ENCODE peak calls at places on chromosome 9, in eight cellular contexts. F, P, L, D, S, E, I and Q are unnamed samples.

GRCh38 chr9:27247756-27248155 is 49.2 kb downstream of the EQTN start:
- DNase-seq in F (no peak), P (no peak), L (peak; percentile 42), D (peak; percentile 63), S (no peak), E (peak; percentile 40), I (no peak), Q (no peak)

GRCh38 chr9:69204869-69205268 is 30.8 kb downstream of the TJP2 start:
- DNase-seq in F (no peak), P (no peak), L (peak; percentile 22), D (peak; percentile 61), S (no peak), E (no peak), I (peak; percentile 70), Q (no peak)

GRCh38 chr9:106862946-106863740 is at the start of gene ZNF462:
- DNase-seq in F (peak; percentile 41), P (peak; percentile 65), L (peak; percentile 31), D (peak; percentile 64), S (peak; percentile 68), E (peak; percentile 43), I (peak; percentile 81), Q (peak; percentile 56)

GRCh38 chr9:33273972-33274328 is 9.1 kb downstream of the CHMP5 start:
- DNase-seq in F (no peak), P (no peak), L (no peak), D (no peak), S (no peak), E (no peak), I (no peak), Q (no peak)

GRCh38 chr9:92507005-92507404 is 24.7 kb upstream of the ASPN start:
- DNase-seq in F (no peak), P (no peak), L (no peak), D (no peak), S (no peak), E (no peak), I (no peak), Q (no peak)

GRCh38 chr9:104800068-104800785 is 36.3 kb downstream of the NIPSNAP3B start:
- DNase-seq in F (no peak), P (no peak), L (no peak), D (no peak), S (no peak), E (no peak), I (no peak), Q (no peak)

GRCh38 chr9:13690595-13690994 is 411.1 kb upstream of the MPDZ start:
- DNase-seq in F (no peak), P (no peak), L (no peak), D (no peak), S (no peak), E (no peak), I (no peak), Q (no peak)

GRCh38 chr9:129626079-129626943 is at the start of gene NTMT1:
- DNase-seq in F (peak; percentile 85), P (peak; percentile 94), L (peak; percentile 86), D (peak; percentile 93), S (peak; percentile 95), E (peak; percentile 77), I (peak; percentile 94), Q (peak; percentile 85)

GRCh38 chr9:33029106-33029788 is 4.2 kb downstream of the DNAJA1 start:
- DNase-seq in F (no peak), P (no peak), L (no peak), D (no peak), S (no peak), E (no peak), I (no peak), Q (no peak)

GRCh38 chr9:2853517-2853916 is 9.6 kb upstream of the PUM3 start:
- DNase-seq in F (no peak), P (no peak), L (no peak), D (no peak), S (no peak), E (no peak), I (no peak), Q (no peak)

GRCh38 chr9:76759726-76760125 is 4.5 kb upstream of the PCA3 start:
- DNase-seq in F (no peak), P (no peak), L (no peak), D (no peak), S (no peak), E (no peak), I (no peak), Q (no peak)

GRCh38 chr9:106177216-106177615 is 482.9 kb downstream of the TMEM38B start:
- DNase-seq in F (no peak), P (no peak), L (no peak), D (no peak), S (no peak), E (no peak), I (no peak), Q (no peak)

GRCh38 chr9:99184073-99184426 is 37.7 kb downstream of the ALG2 start:
- DNase-seq in F (no peak), P (peak; percentile 24), L (no peak), D (no peak), S (no peak), E (no peak), I (no peak), Q (no peak)

GRCh38 chr9:121300283-121301119 is 32.5 kb downstream of the GSN start:
- DNase-seq in F (no peak), P (peak; percentile 26), L (no peak), D (no peak), S (no peak), E (no peak), I (peak; percentile 58), Q (no peak)

GRCh38 chr9:68838245-68838644 is 133.2 kb downstream of the PIP5K1B start:
- DNase-seq in F (no peak), P (no peak), L (no peak), D (no peak), S (no peak), E (no peak), I (no peak), Q (no peak)

GRCh38 chr9:134003237-134003636 is 11.1 kb upstream of the VAV2 start:
- DNase-seq in F (no peak), P (no peak), L (no peak), D (no peak), S (no peak), E (no peak), I (no peak), Q (no peak)
- TF ChIP-seq CTCF in F (no peak), P (no peak), L (no peak), D (no peak), S (no peak), E (no peak), I (no peak), Q (no peak)

DNA sequence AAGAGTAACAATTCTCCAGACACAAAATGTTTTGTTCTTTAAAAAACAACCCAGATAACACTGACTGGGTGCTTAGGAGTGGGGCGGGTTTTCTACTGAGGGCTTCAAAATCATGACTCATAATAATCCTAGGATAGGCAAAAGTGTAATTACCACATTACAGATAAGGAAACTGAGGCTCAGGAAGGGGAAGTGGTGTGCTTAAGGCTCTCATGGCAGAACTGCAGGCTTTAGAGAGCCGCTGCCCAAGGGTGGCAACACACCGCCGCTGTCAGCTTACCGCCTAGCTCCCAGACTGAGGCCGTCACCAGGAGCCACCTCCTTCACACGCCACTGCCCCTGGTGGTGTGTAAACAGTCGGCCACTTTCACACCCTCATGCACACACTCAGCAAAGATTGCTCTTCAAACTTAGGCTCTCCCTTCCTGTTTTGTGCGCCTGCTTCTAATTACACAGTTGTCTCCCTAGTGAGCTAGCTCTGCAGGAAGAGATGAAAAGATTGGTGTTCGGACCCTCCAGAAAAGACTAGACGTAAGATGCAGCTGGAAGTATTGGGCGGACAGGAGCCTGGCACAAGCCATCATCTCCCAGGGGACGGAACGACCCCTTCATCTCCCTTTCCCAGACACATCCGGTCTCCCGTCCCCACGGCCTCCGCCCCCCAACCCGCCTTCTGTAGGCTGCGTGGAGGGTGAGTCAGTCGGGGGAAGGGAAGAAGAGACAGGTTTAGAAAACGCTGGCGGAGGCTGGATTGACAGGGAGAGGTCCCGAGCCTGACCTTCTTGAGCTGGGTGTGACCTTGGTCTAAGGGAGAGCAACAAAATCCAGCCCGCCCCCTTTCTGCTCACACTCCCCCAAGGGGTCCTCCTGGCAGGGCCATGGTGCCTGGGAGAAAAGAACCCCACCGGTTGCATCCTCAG is 162.7 kb downstream of the SYK start:
- DNase-seq in F (no peak), P (peak; percentile 38), L (peak; percentile 55), D (peak; percentile 53), S (no peak), E (peak; percentile 46), I (no peak), Q (no peak)
- H3K4me1 ChIP-seq in F (no peaks in the 10 kb centered on the region), P (peaks cover 1% of the 10 kb centered on the region), L (no peaks in the 10 kb centered on the region), D (no peaks in the 10 kb centered on the region), S (no peaks in the 10 kb centered on the region), E (no peaks in the 10 kb centered on the region), I (no peaks in the 10 kb centered on the region), Q (no peaks in the 10 kb centered on the region)

GRCh38 chr9:136095028-136095494 is at the start of gene NACC2:
- DNase-seq in F (no peak), P (peak; percentile 78), L (peak; percentile 74), D (peak; percentile 72), S (peak; percentile 88), E (no peak), I (no peak), Q (peak; percentile 64)

GRCh38 chr9:136095495-136096058 is 488 bp upstream of the NACC2 start:
- DNase-seq in F (no peak), P (peak; percentile 57), L (no peak), D (no peak), S (no peak), E (no peak), I (no peak), Q (no peak)

GRCh38 chr9:136093331-136093986 is 1.6 kb downstream of the NACC2 start:
- DNase-seq in F (no peak), P (no peak), L (no peak), D (peak; percentile 75), S (peak; percentile 69), E (peak; percentile 84), I (no peak), Q (no peak)

GRCh38 chr9:136092741-136093140 is 2.3 kb downstream of the NACC2 start:
- DNase-seq in F (no peak), P (no peak), L (no peak), D (no peak), S (peak; percentile 57), E (no peak), I (no peak), Q (no peak)

DNA sequence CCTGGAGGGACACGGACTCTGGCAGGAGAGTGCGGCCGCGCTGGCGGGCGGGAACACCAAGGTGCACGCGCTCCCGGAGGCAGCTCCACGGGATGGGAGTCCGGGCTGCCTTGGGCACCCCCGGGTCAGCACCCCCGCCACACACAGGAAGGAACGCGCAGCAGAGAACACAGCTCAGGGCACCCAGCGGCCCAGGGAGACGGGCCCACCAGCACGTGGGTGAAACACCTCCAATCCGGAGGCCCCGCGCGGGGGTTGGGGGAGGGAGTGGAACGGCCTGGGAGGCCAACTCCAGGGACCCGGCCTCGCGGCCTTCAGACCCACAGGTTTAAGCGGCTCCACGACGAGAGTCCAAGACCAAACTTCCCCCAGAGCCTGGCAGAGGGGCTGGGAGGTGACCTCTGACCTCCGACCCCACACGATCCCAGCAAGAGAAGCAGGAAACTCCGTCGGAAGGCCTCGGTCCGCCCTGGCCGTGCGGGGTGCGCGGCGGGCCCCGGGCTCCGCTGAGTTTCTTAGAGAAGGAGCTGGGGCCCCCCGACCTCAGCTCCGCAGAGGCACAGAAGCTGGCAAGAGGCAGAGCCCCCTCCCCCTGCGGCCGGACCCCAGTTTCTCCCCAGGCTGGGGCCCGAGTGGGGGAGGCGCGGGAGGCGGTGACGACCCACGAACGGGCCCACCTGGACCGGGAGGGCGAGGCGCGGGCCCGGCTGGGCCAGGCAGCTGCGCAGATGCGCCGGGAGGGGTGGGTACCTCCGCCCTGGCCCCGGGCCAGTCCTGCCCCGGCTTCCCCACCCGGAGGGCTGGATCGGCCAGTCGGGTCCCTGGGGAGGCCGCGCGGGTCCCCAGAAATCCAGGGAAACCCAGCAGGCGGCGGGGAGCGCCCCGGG is 851 bp downstream of the NACC2 start:
- DNase-seq in F (peak; percentile 71), P (peak; percentile 82), L (peak; percentile 80), D (peak; percentile 77), S (peak; percentile 91), E (peak; percentile 90), I (peak; percentile 96), Q (peak; percentile 41)
- TF ChIP-seq POLR2A in F (no peak), P (peak; percentile 37), L (peak; percentile 59), D (no peak), S (no peak), E (no peak), I (peak; percentile 79), Q (no peak)

GRCh38 chr9:947985-948384 is 28.5 kb upstream of the DMRT3 start:
- DNase-seq in F (no peak), P (no peak), L (no peak), D (no peak), S (no peak), E (no peak), I (no peak), Q (no peak)
- TF ChIP-seq CTCF in F (no peak), P (no peak), L (no peak), D (no peak), S (no peak), E (no peak), I (no peak), Q (no peak)